ENCODE peak calls at places on chromosomes 11 and 22, in four cellular contexts. G is HepG2, K is K562, Y is GM12878. O is an unnamed sample.

GRCh38 chr22:22318723-22319465 is 74.3 kb downstream of the VPREB1 start:
- DNase-seq in G (no peak), K (peak), Y (no peak), O (no peak)

GRCh38 chr22:36369004-36369921 is 18.5 kb downstream of the MYH9 start:
- DNase-seq in G (no peak), K (no peak), Y (no peak), O (no peak)

GRCh38 chr11:90756617-90757016 is 533.8 kb upstream of the CHORDC1 start:
- DNase-seq in G (no peak), K (no peak), Y (no peak), O (no peak)

GRCh38 chr11:20342347-20343279 is 20.9 kb upstream of the HTATIP2 start:
- DNase-seq in G (peak), K (no peak), Y (no peak), O (peak)

GRCh38 chr22:26904483-26904882 is 247.1 kb downstream of the MIAT start:
- DNase-seq in G (no peak), K (no peak), Y (no peak), O (no peak)

GRCh38 chr11:13772223-13773046 is 104.0 kb downstream of the FAR1 start:
- DNase-seq in G (peak), K (peak), Y (peak), O (peak)

GRCh38 chr22:30373331-30374325 is 13.6 kb downstream of the RNF215 start:
- DNase-seq in G (no peak), K (no peak), Y (no peak), O (no peak)

GRCh38 chr22:23192133-23192532 is 11.8 kb downstream of the BCR start:
- DNase-seq in G (no peak), K (no peak), Y (no peak), O (no peak)

GRCh38 chr11:132106336-132106982 is 736.0 kb downstream of the NTM start:
- DNase-seq in G (no peak), K (no peak), Y (no peak), O (no peak)

GRCh38 chr11:60130496-60130895 is 42.0 kb downstream of the MS4A2 start:
- DNase-seq in G (peak), K (peak), Y (no peak), O (no peak)

GRCh38 chr22:49960967-49961600 is 512 bp downstream of the PIM3 start:
- DNase-seq in G (no peak), K (peak), Y (no peak), O (no peak)

GRCh38 chr11:89347071-89347470 is 144.1 kb downstream of the NOX4 start:
- DNase-seq in G (no peak), K (no peak), Y (no peak), O (no peak)

GRCh38 chr11:20025331-20025840 is 134.9 kb downstream of the DBX1 start:
- DNase-seq in G (no peak), K (no peak), Y (no peak), O (no peak)

GRCh38 chr11:69102732-69103615 is 52.8 kb upstream of the SMIM38 start:
- DNase-seq in G (no peak), K (no peak), Y (no peak), O (no peak)

DNA sequence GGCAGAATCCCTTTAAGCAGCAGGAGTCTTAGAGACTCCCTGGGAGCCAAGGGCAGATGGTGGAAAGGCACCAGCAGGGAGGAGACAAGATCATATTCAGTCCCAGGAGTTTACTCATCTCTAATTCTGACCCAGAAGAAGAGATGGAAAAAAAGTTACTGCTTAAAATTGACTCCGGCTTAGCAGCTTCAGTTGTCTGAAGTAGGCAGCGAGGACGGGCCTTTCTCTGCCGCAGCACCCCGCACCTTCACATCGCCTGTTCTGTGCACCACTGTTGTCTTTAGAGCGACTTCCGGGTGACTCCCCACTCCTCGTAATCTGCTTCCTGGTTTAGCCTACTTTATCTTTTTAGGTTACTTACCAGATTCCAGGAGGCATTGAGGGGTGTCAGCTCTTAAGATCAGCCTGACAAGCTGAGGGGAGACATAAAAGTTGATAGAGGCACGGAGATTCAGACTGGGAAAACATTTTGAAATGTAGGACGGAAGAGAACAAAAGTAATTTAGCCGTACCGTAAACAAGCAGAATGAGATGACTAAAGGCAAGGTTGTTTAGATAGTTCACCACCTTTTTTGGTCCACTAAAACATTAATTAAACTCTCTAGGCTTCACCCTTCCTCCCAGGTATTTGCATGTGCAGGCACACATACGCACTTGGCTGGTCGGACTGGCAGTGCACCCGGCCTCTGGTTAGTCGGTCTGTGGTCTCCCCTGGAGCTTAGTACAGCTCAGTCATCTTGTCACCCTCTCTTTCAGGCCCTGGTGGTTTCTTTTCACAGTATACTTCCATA is 74.3 kb downstream of the CECR2 start:
- DNase-seq in G (no peak), K (no peak), Y (no peak), O (no peak)
- TF ChIP-seq CBX5 in G (no peak), K (no peak), Y (no peak), O (no peak)

GRCh38 chr11:31233425-31233824 is 136.1 kb downstream of the DCDC1 start:
- DNase-seq in G (peak), K (no peak), Y (no peak), O (no peak)
- TF ChIP-seq CBX5 in G (no peak), K (no peak), Y (no peak), O (no peak)

GRCh38 chr11:18836415-18836814 is 44.8 kb upstream of the PTPN5 start:
- DNase-seq in G (no peak), K (no peak), Y (no peak), O (no peak)
- TF ChIP-seq CBX5 in G (no peak), K (no peak), Y (no peak), O (no peak)

GRCh38 chr11:45087761-45088160 is 58.7 kb upstream of the PRDM11 start:
- DNase-seq in G (no peak), K (no peak), Y (no peak), O (no peak)

GRCh38 chr11:45090607-45091006 is 55.8 kb upstream of the PRDM11 start:
- DNase-seq in G (no peak), K (no peak), Y (no peak), O (no peak)

GRCh38 chr11:45089845-45090499 is 56.5 kb upstream of the PRDM11 start:
- DNase-seq in G (no peak), K (no peak), Y (no peak), O (no peak)

GRCh38 chr11:45087301-45087700 is 59.1 kb upstream of the PRDM11 start:
- DNase-seq in G (no peak), K (no peak), Y (no peak), O (no peak)

GRCh38 chr11:45089251-45089650 is 57.2 kb upstream of the PRDM11 start:
- DNase-seq in G (no peak), K (no peak), Y (no peak), O (no peak)
- TF ChIP-seq CBX5 in G (no peak), K (no peak), Y (no peak), O (no peak)

DNA sequence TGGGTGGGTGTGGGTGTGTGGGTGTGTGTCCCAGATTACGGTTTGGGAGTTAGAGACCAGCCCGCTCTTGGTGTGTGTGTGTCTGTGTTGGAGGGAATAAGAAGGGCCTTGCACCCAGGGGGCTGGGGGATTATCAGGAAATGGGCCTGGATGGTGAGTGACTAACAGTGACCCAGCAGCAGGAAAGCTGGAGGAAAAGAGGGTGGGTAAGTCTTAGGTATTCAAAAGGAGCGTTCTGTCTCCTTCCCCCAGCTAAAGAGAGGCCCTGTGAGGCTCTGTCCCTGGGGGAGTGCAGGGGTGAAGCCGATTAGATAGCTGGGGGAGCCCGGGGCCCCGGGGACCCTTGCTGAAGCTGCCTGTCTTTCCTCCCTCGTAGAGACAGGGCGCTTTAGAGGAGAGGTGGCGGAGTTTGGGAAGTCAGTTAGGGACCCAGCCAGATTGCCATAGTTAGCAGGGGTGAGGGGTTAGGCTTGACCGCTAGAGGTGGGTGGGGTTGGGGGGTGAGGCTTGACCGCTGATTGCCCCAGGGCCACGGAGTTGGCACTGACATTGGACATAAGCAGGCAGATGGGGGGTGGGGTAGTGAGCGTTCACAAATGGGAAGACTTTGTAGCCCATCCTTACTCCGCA is 1.5 kb downstream of the OAF start:
- DNase-seq in G (no peak), K (peak), Y (no peak), O (no peak)
- TF ChIP-seq CBX5 in G (no peak), K (no peak), Y (no peak), O (no peak)

DNA sequence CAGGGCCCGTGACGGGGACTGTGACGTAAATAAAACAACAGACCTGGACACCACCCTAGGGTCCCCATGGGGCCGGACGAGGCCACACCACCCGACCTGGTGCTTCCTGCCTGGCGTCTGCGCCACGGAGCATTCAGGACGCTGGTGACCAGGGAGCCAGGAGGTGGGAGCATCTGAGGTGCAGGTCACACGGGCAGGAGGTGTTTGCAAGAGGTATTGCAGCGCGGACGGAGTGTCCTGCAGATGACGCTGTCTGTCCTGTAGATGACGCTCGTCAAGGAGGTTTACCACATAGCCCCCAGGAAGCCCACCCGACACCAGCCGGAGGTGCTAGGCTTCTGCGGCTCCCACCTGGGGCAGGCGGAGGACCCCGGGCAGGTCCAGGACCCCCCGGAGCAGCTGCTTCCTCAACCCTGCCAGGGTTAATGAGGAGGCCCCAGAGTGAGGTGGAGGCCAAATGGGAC is 986 bp upstream of the MUC5B start:
- DNase-seq in G (no peak), K (no peak), Y (no peak), O (no peak)
- TF ChIP-seq CBX5 in G (no peak), K (no peak), Y (no peak), O (no peak)